ENCODE peak calls at places on chromosomes 3 and 15, in eight cellular contexts. One of them, this sample, is unnamed.

GRCh38 chr3:16849795-16850194 is 35.0 kb upstream of the PLCL2 start:
- DNase-seq in CD8-positive, alpha-beta T cell: no peak
- DNase-seq in activated T-helper 1 cell treated with anti-CD3 and anti-CD28 coated beads, Interleukin-2, amount 50 U/mL, for 16 hours: no peak
- DNase-seq in HEK293T: no peak
- DNase-seq in T-helper 2 cell: no peak
- DNase-seq in ELR: peak
- DNase-seq in SK-N-SH: no peak
- DNase-seq in RWPE1: no peak
- DNase-seq in this sample: no peak

GRCh38 chr3:114401346-114401745 is 107.5 kb downstream of the TIGIT start:
- DNase-seq in CD8-positive, alpha-beta T cell: no peak
- DNase-seq in activated T-helper 1 cell treated with anti-CD3 and anti-CD28 coated beads, Interleukin-2, amount 50 U/mL, for 16 hours: no peak
- DNase-seq in HEK293T: no peak
- DNase-seq in T-helper 2 cell: no peak
- DNase-seq in ELR: no peak
- DNase-seq in SK-N-SH: no peak
- DNase-seq in RWPE1: no peak
- DNase-seq in this sample: no peak

GRCh38 chr3:153599685-153600084 is 437.7 kb downstream of the RAP2B start:
- DNase-seq in CD8-positive, alpha-beta T cell: no peak
- DNase-seq in activated T-helper 1 cell treated with anti-CD3 and anti-CD28 coated beads, Interleukin-2, amount 50 U/mL, for 16 hours: no peak
- DNase-seq in HEK293T: no peak
- DNase-seq in T-helper 2 cell: no peak
- DNase-seq in ELR: peak
- DNase-seq in SK-N-SH: no peak
- DNase-seq in RWPE1: peak
- DNase-seq in this sample: no peak

GRCh38 chr3:103712320-103713008 is 1277.6 kb downstream of the ZPLD1 start:
- DNase-seq in CD8-positive, alpha-beta T cell: no peak
- DNase-seq in activated T-helper 1 cell treated with anti-CD3 and anti-CD28 coated beads, Interleukin-2, amount 50 U/mL, for 16 hours: no peak
- DNase-seq in HEK293T: no peak
- DNase-seq in T-helper 2 cell: no peak
- DNase-seq in ELR: peak
- DNase-seq in SK-N-SH: no peak
- DNase-seq in RWPE1: peak
- DNase-seq in this sample: no peak

GRCh38 chr3:193780810-193781472 is 187.9 kb downstream of the OPA1 start:
- DNase-seq in CD8-positive, alpha-beta T cell: no peak
- DNase-seq in activated T-helper 1 cell treated with anti-CD3 and anti-CD28 coated beads, Interleukin-2, amount 50 U/mL, for 16 hours: no peak
- DNase-seq in HEK293T: peak
- DNase-seq in T-helper 2 cell: no peak
- DNase-seq in ELR: peak
- DNase-seq in SK-N-SH: peak
- DNase-seq in RWPE1: peak
- DNase-seq in this sample: no peak

GRCh38 chr3:132509096-132509495 is 88.0 kb upstream of the ACKR4 start:
- DNase-seq in CD8-positive, alpha-beta T cell: no peak
- DNase-seq in activated T-helper 1 cell treated with anti-CD3 and anti-CD28 coated beads, Interleukin-2, amount 50 U/mL, for 16 hours: no peak
- DNase-seq in HEK293T: no peak
- DNase-seq in T-helper 2 cell: no peak
- DNase-seq in ELR: peak
- DNase-seq in SK-N-SH: no peak
- DNase-seq in RWPE1: no peak
- DNase-seq in this sample: no peak

GRCh38 chr15:25136119-25136518 is 181.3 kb downstream of the SNRPN start:
- DNase-seq in CD8-positive, alpha-beta T cell: no peak
- DNase-seq in activated T-helper 1 cell treated with anti-CD3 and anti-CD28 coated beads, Interleukin-2, amount 50 U/mL, for 16 hours: no peak
- DNase-seq in HEK293T: no peak
- DNase-seq in T-helper 2 cell: no peak
- DNase-seq in ELR: peak
- DNase-seq in SK-N-SH: peak
- DNase-seq in RWPE1: no peak
- DNase-seq in this sample: no peak

GRCh38 chr3:186362409-186362757 is 349 bp upstream of the DGKG start:
- DNase-seq in CD8-positive, alpha-beta T cell: no peak
- DNase-seq in activated T-helper 1 cell treated with anti-CD3 and anti-CD28 coated beads, Interleukin-2, amount 50 U/mL, for 16 hours: no peak
- DNase-seq in HEK293T: no peak
- DNase-seq in T-helper 2 cell: no peak
- DNase-seq in ELR: no peak
- DNase-seq in SK-N-SH: no peak
- DNase-seq in RWPE1: no peak
- DNase-seq in this sample: no peak

GRCh38 chr3:100455841-100456550 is 36.4 kb upstream of the TMEM45A start:
- DNase-seq in CD8-positive, alpha-beta T cell: no peak
- DNase-seq in activated T-helper 1 cell treated with anti-CD3 and anti-CD28 coated beads, Interleukin-2, amount 50 U/mL, for 16 hours: no peak
- DNase-seq in HEK293T: no peak
- DNase-seq in T-helper 2 cell: no peak
- DNase-seq in ELR: no peak
- DNase-seq in SK-N-SH: no peak
- DNase-seq in RWPE1: no peak
- DNase-seq in this sample: no peak

GRCh38 chr3:127208483-127209100 is 15.7 kb downstream of the PRR23E start:
- DNase-seq in CD8-positive, alpha-beta T cell: no peak
- DNase-seq in activated T-helper 1 cell treated with anti-CD3 and anti-CD28 coated beads, Interleukin-2, amount 50 U/mL, for 16 hours: no peak
- DNase-seq in HEK293T: no peak
- DNase-seq in T-helper 2 cell: no peak
- DNase-seq in ELR: no peak
- DNase-seq in SK-N-SH: no peak
- DNase-seq in RWPE1: no peak
- DNase-seq in this sample: no peak

GRCh38 chr15:60573936-60574335 is 95.0 kb upstream of the ICE2 start:
- DNase-seq in CD8-positive, alpha-beta T cell: no peak
- DNase-seq in activated T-helper 1 cell treated with anti-CD3 and anti-CD28 coated beads, Interleukin-2, amount 50 U/mL, for 16 hours: no peak
- DNase-seq in HEK293T: no peak
- DNase-seq in T-helper 2 cell: peak
- DNase-seq in ELR: no peak
- DNase-seq in SK-N-SH: no peak
- DNase-seq in RWPE1: no peak
- DNase-seq in this sample: no peak

GRCh38 chr3:29370451-29371420 is 89.9 kb downstream of the RBMS3 start:
- DNase-seq in CD8-positive, alpha-beta T cell: no peak
- DNase-seq in activated T-helper 1 cell treated with anti-CD3 and anti-CD28 coated beads, Interleukin-2, amount 50 U/mL, for 16 hours: no peak
- DNase-seq in HEK293T: no peak
- DNase-seq in T-helper 2 cell: no peak
- DNase-seq in ELR: peak
- DNase-seq in SK-N-SH: no peak
- DNase-seq in RWPE1: no peak
- DNase-seq in this sample: no peak

GRCh38 chr15:80090879-80091503 is 31.5 kb downstream of the ZFAND6 start:
- DNase-seq in CD8-positive, alpha-beta T cell: no peak
- DNase-seq in activated T-helper 1 cell treated with anti-CD3 and anti-CD28 coated beads, Interleukin-2, amount 50 U/mL, for 16 hours: no peak
- DNase-seq in HEK293T: no peak
- DNase-seq in T-helper 2 cell: no peak
- DNase-seq in ELR: peak
- DNase-seq in SK-N-SH: no peak
- DNase-seq in RWPE1: no peak
- DNase-seq in this sample: no peak

GRCh38 chr3:14506626-14507344 is 33.4 kb downstream of the GRIP2 start:
- DNase-seq in CD8-positive, alpha-beta T cell: no peak
- DNase-seq in activated T-helper 1 cell treated with anti-CD3 and anti-CD28 coated beads, Interleukin-2, amount 50 U/mL, for 16 hours: no peak
- DNase-seq in HEK293T: no peak
- DNase-seq in T-helper 2 cell: no peak
- DNase-seq in ELR: no peak
- DNase-seq in SK-N-SH: no peak
- DNase-seq in RWPE1: no peak
- DNase-seq in this sample: no peak

GRCh38 chr3:169344465-169344864 is 319.0 kb downstream of the MECOM start:
- DNase-seq in CD8-positive, alpha-beta T cell: no peak
- DNase-seq in activated T-helper 1 cell treated with anti-CD3 and anti-CD28 coated beads, Interleukin-2, amount 50 U/mL, for 16 hours: no peak
- DNase-seq in HEK293T: no peak
- DNase-seq in T-helper 2 cell: no peak
- DNase-seq in ELR: peak
- DNase-seq in SK-N-SH: no peak
- DNase-seq in RWPE1: peak
- DNase-seq in this sample: no peak

GRCh38 chr15:92869977-92870644 is 30.0 kb upstream of the CHD2 start:
- DNase-seq in CD8-positive, alpha-beta T cell: no peak
- DNase-seq in activated T-helper 1 cell treated with anti-CD3 and anti-CD28 coated beads, Interleukin-2, amount 50 U/mL, for 16 hours: no peak
- DNase-seq in HEK293T: no peak
- DNase-seq in T-helper 2 cell: no peak
- DNase-seq in ELR: no peak
- DNase-seq in SK-N-SH: peak
- DNase-seq in RWPE1: no peak
- DNase-seq in this sample: no peak